ENCODE peak calls at places on chromosome 12, in four cellular contexts. S, B, L and U are unnamed samples.

GRCh38 chr12:62813031-62813829 is 121.7 kb downstream of the PPM1H start:
- DNase-seq in S (peak; percentile 60), B (peak; percentile 46), L (peak; percentile 68), U (peak; percentile 66)

GRCh38 chr12:8027856-8028255 is 4.7 kb upstream of the FOXJ2 start:
- DNase-seq in S (no peak), B (no peak), L (no peak), U (no peak)

GRCh38 chr12:102302553-102302952 is 104.9 kb upstream of the PMCH start:
- DNase-seq in S (no peak), B (no peak), L (no peak), U (no peak)

GRCh38 chr12:32821293-32822089 is 65.8 kb upstream of the YARS2 start:
- DNase-seq in S (no peak), B (no peak), L (no peak), U (no peak)

GRCh38 chr12:49577589-49578315 is 9.8 kb upstream of the MCRS1 start:
- DNase-seq in S (no peak), B (no peak), L (no peak), U (no peak)

GRCh38 chr12:26818201-26818600 is 14.8 kb downstream of the ITPR2 start:
- DNase-seq in S (no peak), B (no peak), L (no peak), U (no peak)

GRCh38 chr12:63747553-63747952 is 32.2 kb upstream of the RXYLT1 start:
- DNase-seq in S (no peak), B (no peak), L (no peak), U (no peak)

GRCh38 chr12:14958361-14959125 is 2.9 kb downstream of the ARHGDIB start:
- DNase-seq in S (no peak), B (no peak), L (no peak), U (no peak)

GRCh38 chr12:106113446-106114083 is 25.2 kb downstream of the NUAK1 start:
- DNase-seq in S (no peak), B (no peak), L (no peak), U (no peak)

GRCh38 chr12:100345020-100345767 is 11.7 kb upstream of the SLC17A8 start:
- DNase-seq in S (no peak), B (no peak), L (no peak), U (no peak)

GRCh38 chr12:105805730-105806390 is 332.9 kb downstream of the NUAK1 start:
- DNase-seq in S (no peak), B (no peak), L (no peak), U (no peak)

GRCh38 chr12:103469716-103470115 is 26.1 kb downstream of the C12orf42 start:
- DNase-seq in S (no peak), B (no peak), L (no peak), U (no peak)

GRCh38 chr12:27333311-27334009 is 824 bp downstream of the BMAL2 start:
- DNase-seq in S (no peak), B (no peak), L (peak; percentile 30), U (peak; percentile 37)

GRCh38 chr12:95185096-95185495 is 32.2 kb downstream of the FGD6 start:
- DNase-seq in S (no peak), B (no peak), L (no peak), U (no peak)

GRCh38 chr12:54981796-54982195 is 2.8 kb downstream of the TESPA1 start:
- DNase-seq in S (no peak), B (no peak), L (no peak), U (no peak)

GRCh38 chr12:109532721-109533486 is 40.4 kb downstream of the MMAB start:
- DNase-seq in S (no peak), B (no peak), L (no peak), U (no peak)

GRCh38 chr12:47349770-47350408 is 270.1 kb upstream of the AMIGO2 start:
- DNase-seq in S (no peak), B (no peak), L (peak; percentile 74), U (no peak)

GRCh38 chr12:28899951-28900350 is 249.1 kb upstream of the FAR2 start:
- DNase-seq in S (no peak), B (no peak), L (no peak), U (no peak)

GRCh38 chr12:77060883-77061240 is 4.5 kb downstream of the E2F7 start:
- DNase-seq in S (no peak), B (no peak), L (no peak), U (no peak)

GRCh38 chr12:111757361-111758119 is 9.2 kb upstream of the ALDH2 start:
- DNase-seq in S (no peak), B (peak; percentile 49), L (no peak), U (peak; percentile 78)

GRCh38 chr12:6957151-6957701 is 6.1 kb downstream of the PTPN6 start:
- DNase-seq in S (no peak), B (no peak), L (no peak), U (no peak)
- H3K4me1 ChIP-seq in S (peaks cover 9% of the 10 kb centered on the region), B (peaks cover 27% of the 10 kb centered on the region), L (peaks cover 32% of the 10 kb centered on the region), U (peaks cover 19% of the 10 kb centered on the region)

DNA sequence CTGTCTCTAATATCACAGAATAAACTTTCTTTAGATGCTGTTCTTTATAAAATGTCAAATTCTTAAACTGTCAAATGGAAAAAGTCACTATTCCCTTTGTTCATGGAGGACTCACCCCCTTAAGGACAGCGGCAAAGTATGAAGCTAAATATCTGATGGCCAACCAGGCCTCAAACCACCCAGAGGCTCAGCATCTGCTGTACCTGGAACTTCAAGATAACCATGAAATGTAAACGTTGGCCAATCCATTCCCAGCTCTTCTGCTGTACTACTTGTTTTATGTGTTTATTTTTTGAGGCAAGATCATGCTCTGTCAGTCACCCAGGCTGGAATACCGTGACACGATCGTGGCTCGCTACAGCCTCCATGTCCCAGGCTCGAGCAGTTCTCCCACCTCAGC is 15.7 kb downstream of the RFC5 start:
- DNase-seq in S (no peak), B (no peak), L (no peak), U (no peak)
- H3K4me3 ChIP-seq in S (no peak overlapping the region), B (no peak overlapping the region), L (no peak overlapping the region), U (no peak overlapping the region)

GRCh38 chr12:6367065-6367968 is 8.0 kb downstream of the SCNN1A start:
- DNase-seq in S (no peak), B (no peak), L (peak; percentile 67), U (no peak)
- H3K4me1 ChIP-seq in S (peaks cover 8% of the 10 kb centered on the region), B (peaks cover 19% of the 10 kb centered on the region), L (peaks cover 31% of the 10 kb centered on the region), U (peaks cover 34% of the 10 kb centered on the region)

DNA sequence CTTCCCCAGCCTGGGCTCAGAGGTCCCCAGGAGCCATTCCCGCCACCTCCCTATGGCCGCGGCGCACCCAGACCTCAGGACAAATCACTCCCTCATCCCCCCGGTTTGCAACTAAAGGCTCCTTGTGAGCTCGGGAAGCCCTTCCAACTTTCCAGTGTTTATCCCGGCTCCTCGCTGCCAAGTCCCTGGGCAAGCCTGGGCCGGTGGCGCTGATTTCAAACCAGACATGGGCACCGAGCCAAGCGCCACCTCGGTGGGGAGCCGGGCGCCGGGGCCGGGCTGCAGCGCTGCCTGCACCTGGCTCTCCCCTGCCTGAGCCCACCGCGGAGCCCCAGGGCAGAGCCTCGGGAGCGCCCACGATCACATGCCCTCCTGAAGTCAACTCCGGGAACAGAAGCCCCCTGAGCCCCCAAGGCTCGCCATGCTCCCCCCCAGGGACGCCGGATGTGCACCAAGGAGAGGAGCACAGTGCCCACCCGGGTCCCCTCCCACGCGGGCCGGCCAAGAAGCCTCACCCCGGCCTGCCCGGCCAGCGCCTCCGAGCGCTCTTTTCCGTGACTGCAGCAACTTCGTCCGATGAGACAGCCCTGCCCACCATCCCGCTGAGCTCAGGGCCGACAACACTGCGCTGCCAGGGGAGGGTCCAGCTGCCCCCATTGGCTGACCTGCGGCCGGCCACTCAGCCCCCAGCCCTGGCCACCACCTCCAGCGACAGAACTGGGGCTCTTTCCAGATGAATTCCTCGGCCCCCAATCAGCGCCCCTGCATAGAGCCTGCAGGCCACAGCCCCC is 50.0 kb downstream of the NCOR2 start:
- DNase-seq in S (no peak), B (peak; percentile 71), L (peak; percentile 79), U (peak; percentile 93)
- H3K4me3 ChIP-seq in S (no peak overlapping the region), B (no peak overlapping the region), L (no peak overlapping the region), U (no peak overlapping the region)

GRCh38 chr12:116245189-116245588 is 32.3 kb downstream of the MED13L start:
- DNase-seq in S (no peak), B (no peak), L (no peak), U (no peak)
- H3K4me1 ChIP-seq in S (peaks cover 2% of the 10 kb centered on the region), B (peaks cover 9% of the 10 kb centered on the region), L (peaks cover 22% of the 10 kb centered on the region), U (peaks cover 72% of the 10 kb centered on the region)

DNA sequence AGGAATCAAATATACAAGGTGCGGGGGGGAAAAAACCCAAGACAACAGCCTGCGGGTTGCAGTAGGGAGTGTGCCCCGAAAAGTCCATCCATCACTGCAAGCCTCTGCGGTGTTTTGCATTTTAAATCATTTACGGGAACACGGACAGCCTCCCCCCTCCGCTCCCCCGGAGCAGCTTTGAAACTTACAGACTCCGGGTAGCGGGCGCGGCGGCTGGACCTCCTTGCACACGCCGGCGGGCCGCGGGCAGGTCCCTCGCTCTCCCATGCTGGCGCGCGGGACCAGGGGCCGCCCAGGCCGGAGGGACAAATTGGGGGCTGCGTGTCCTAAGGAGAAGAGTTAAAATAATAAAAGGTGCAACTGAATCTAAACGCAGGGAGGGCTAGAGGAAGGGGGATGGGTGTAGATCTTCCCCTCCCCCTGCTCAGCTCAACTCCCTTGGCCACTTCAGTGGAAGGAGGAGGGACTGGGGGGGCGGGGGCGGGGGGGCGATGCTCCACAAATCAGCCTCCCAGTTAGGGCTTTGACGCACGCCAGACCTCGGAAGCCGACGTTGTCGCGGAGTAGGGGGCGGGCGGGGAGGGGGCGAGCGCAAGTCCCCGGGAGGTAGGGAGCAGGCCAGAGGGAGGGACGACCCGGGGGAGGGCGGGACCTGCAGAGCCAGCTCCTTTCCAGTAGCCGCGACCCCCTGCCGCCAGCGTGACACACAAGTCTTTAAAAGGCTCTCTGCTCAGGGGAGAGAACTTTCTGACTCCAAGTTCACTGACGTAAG is at the start of gene KCNJ8:
- DNase-seq in S (no peak), B (peak; percentile 62), L (no peak), U (peak; percentile 95)
- H3K4me3 ChIP-seq in S (peak within 1 kb of the TSS; percentile 75), B (peak within 1 kb of the TSS; percentile 35), L (no peak within 1 kb of the TSS), U (peak within 1 kb of the TSS; percentile 42)

DNA sequence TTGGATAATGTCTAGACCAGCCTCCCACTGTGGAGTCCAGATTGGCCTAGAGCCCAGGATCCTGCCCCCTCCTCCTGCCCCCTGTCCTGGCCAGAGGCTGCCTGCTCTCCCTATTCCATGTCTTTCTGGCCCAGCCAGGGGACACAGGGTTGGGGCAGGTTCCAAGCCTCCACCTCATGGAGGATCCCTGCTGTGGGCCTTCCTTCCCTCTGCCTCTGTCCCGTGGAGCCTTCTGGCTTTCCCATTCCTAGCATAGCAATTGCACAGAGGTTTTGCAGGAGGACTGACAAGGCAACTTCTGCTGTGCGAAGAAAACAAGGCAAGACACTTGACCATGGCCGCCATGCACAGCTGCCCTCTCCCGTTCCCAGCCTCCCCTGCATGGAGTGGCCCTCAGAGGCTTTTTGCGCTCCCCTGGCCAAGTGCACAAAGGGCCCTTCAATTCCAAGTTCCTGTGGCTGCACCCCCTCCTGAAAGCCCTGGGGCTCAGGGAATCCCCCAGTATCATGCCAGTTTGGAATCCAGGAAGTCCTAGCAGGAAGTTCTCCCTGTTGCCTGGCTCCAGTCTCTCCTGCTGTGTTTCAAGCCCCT is 42.1 kb downstream of the KRT80 start:
- DNase-seq in S (no peak), B (no peak), L (no peak), U (no peak)
- H3K4me1 ChIP-seq in S (peaks cover 6% of the 10 kb centered on the region), B (peaks cover 37% of the 10 kb centered on the region), L (peaks cover 25% of the 10 kb centered on the region), U (peaks cover 40% of the 10 kb centered on the region)

DNA sequence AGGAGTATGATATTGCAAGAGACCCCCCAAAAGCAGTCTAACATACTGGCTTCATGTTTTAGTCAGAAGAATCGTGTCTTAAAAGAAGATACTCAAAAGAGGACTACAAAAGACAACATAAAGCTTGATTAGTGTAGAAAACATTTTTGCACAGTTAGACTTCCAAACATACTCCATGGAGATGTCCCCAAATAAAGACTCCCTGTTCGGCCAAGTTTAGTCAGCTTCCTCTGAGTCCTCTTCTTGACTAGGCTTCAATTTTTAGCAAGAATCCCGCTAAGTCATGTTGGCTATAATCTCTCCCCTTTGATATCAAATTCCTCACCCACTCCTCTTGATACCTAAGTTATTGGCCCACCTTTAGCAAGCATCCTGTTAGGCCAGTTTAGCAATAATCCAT is 298.0 kb downstream of the RMST start:
- DNase-seq in S (no peak), B (no peak), L (no peak), U (no peak)
- H3K4me3 ChIP-seq in S (no peak overlapping the region), B (no peak overlapping the region), L (no peak overlapping the region), U (no peak overlapping the region)